ENCODE peak calls at places on chromosomes 2 and 18, in eight cellular contexts. S is HCT116; Y is psoas muscle; H is suprapubic skin; D is naive thymus-derived CD4-positive, alpha-beta T cell; V is small intestine; K is tibial nerve; M is transverse colon. L is an unnamed sample.

GRCh38 chr2:27866237-27866636 is 23.9 kb downstream of the RBKS start:
- DNase-seq in S (no peak), Y (no peak), H (no peak), D (no peak), V (no peak), K (no peak), M (no peak), L (no peak)

GRCh38 chr18:68083131-68083530 is 566.6 kb upstream of the DSEL start:
- DNase-seq in S (no peak), Y (no peak), H (no peak), D (no peak), V (no peak), K (no peak), M (no peak), L (no peak)

GRCh38 chr18:36771246-36771645 is 57.6 kb downstream of the TPGS2 start:
- DNase-seq in S (no peak), Y (no peak), H (no peak), D (no peak), V (no peak), K (no peak), M (no peak), L (no peak)

GRCh38 chr2:101989740-101990460 is 1.9 kb upstream of the IL1R2 start:
- DNase-seq in S (no peak), Y (no peak), H (no peak), D (no peak), V (no peak), K (no peak), M (no peak), L (no peak)

GRCh38 chr2:227473019-227473461 is 1.1 kb downstream of the AGFG1 start:
- DNase-seq in S (no peak), Y (no peak), H (no peak), D (peak; percentile 16), V (no peak), K (no peak), M (no peak), L (no peak)

GRCh38 chr18:74624491-74624890 is 26.8 kb downstream of the ZNF407 start:
- DNase-seq in S (no peak), Y (no peak), H (no peak), D (no peak), V (no peak), K (no peak), M (no peak), L (no peak)

GRCh38 chr2:29611850-29612249 is 309.5 kb downstream of the ALK start:
- DNase-seq in S (no peak), Y (no peak), H (no peak), D (no peak), V (no peak), K (no peak), M (no peak), L (no peak)

GRCh38 chr2:65045651-65046050 is 10.6 kb upstream of the CEP68 start:
- DNase-seq in S (no peak), Y (no peak), H (peak; percentile 55), D (no peak), V (no peak), K (no peak), M (no peak), L (no peak)

GRCh38 chr18:57728941-57729511 is 74.1 kb downstream of the ATP8B1 start:
- DNase-seq in S (no peak), Y (no peak), H (no peak), D (no peak), V (peak; percentile 70), K (no peak), M (no peak), L (no peak)

GRCh38 chr2:146579154-146579930 is 1265.5 kb upstream of the ACVR2A start:
- DNase-seq in S (no peak), Y (no peak), H (no peak), D (no peak), V (no peak), K (no peak), M (no peak), L (no peak)

GRCh38 chr2:15615310-15615920 is 23.7 kb downstream of the DDX1 start:
- DNase-seq in S (no peak), Y (no peak), H (no peak), D (no peak), V (no peak), K (no peak), M (no peak), L (no peak)

GRCh38 chr2:119958642-119959268 is 54.1 kb upstream of the EPB41L5 start:
- DNase-seq in S (no peak), Y (no peak), H (no peak), D (no peak), V (no peak), K (no peak), M (no peak), L (no peak)

GRCh38 chr2:182852090-182852489 is 14.3 kb downstream of the FRZB start:
- DNase-seq in S (peak; percentile 6), Y (peak; percentile 45), H (no peak), D (no peak), V (no peak), K (no peak), M (no peak), L (no peak)

GRCh38 chr2:63856302-63856600 is 14.6 kb downstream of the UGP2 start:
- DNase-seq in S (no peak), Y (no peak), H (no peak), D (peak; percentile 77), V (peak; percentile 66), K (no peak), M (no peak), L (no peak)

GRCh38 chr2:72148391-72148974 is 821 bp upstream of the CYP26B1 start:
- DNase-seq in S (no peak), Y (peak; percentile 55), H (peak; percentile 55), D (no peak), V (no peak), K (peak; percentile 47), M (no peak), L (no peak)

GRCh38 chr2:119679526-119679837 is 481 bp downstream of the TMEM177 start:
- DNase-seq in S (no peak), Y (no peak), H (no peak), D (no peak), V (no peak), K (no peak), M (no peak), L (no peak)

GRCh38 chr2:10493636-10494281 is 45.6 kb upstream of the ODC1 start:
- DNase-seq in S (no peak), Y (no peak), H (no peak), D (peak; percentile 49), V (peak; percentile 59), K (no peak), M (peak; percentile 79), L (peak; percentile 74)

DNA sequence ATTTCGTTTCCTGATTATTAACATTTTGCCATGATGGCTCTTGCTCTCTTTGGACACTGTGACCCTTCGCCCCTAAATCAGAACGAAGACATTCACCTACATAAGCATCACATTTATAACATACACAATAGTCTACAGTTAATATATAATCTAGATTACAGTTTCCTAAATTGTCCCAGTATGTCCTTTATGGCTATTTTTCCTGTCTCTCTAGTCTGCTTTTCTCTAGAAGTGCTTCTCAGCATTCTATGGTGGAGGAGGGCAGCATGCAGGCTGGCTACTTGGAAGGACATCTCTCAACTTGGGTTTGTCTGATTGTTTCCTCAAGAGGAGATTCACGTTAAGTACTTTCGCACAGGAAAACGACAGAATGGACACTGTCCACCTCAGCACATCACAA is 49.9 kb downstream of the FAM210A start:
- DNase-seq in S (no peak), Y (no peak), H (no peak), D (no peak), V (no peak), K (no peak), M (no peak), L (no peak)
- H3K27ac ChIP-seq in S (peak overlapping the region; percentile 78), Y (no peak overlapping the region), H (no peak overlapping the region), D (no peak overlapping the region), V (no peak overlapping the region), K (no peak overlapping the region), M (no peak overlapping the region), L (no peak overlapping the region)

DNA sequence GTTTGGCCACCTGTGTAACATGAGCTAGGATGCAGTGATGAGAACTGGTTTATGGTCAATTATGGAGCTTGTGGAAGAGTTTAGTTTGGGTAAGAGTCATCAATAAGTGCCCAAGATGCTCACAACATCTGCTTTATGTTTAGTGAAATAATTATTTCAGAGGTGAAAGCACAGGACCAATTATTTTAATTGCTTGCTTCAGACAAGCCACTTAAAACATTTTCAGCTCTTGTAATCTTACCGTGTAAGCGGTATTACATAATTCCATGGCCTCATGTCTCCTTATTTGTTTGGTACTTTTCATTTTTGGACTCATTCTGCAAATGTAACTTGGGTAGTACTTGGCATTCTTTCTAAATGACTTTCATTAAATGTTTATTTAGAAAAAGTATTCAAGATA is 5.4 kb downstream of the B3GNT2 start:
- DNase-seq in S (no peak), Y (no peak), H (no peak), D (no peak), V (no peak), K (no peak), M (no peak), L (no peak)
- H3K4me1 ChIP-seq in S (peaks cover 13% of the 10 kb centered on the region), Y (peaks cover 13% of the 10 kb centered on the region), H (peaks cover 49% of the 10 kb centered on the region), D (peaks cover 68% of the 10 kb centered on the region), V (peaks cover 13% of the 10 kb centered on the region), K (peaks cover 64% of the 10 kb centered on the region), M (peaks cover 17% of the 10 kb centered on the region), L (peaks cover 76% of the 10 kb centered on the region)

DNA sequence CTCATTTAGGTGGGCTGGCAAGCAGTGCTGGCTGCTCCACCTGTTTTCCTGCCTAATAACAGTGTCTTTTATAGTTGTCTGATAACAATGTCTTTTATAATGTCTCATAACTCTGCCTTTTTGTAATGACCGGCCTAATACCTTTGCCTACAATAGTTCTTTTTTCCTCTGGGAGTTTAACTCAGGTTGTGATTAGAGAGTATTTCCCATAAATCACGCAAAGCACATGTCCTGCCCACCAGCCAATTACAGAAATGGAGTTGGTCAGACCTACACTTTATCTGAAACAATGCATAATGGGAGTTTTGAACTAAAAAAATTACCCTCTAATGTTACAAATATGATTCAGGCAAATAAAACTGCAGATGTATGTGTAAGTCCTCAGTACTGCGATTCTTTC is 147.1 kb downstream of the AGAP1 start:
- DNase-seq in S (no peak), Y (no peak), H (no peak), D (no peak), V (no peak), K (no peak), M (no peak), L (no peak)
- H3K4me3 ChIP-seq in S (no peak overlapping the region), Y (no peak overlapping the region), H (no peak overlapping the region), D (no peak overlapping the region), V (no peak overlapping the region), K (no peak overlapping the region), M (no peak overlapping the region), L (no peak overlapping the region)

GRCh38 chr2:191266201-191266600 is 21.0 kb downstream of the MYO1B start:
- DNase-seq in S (no peak), Y (no peak), H (no peak), D (no peak), V (no peak), K (no peak), M (no peak), L (no peak)
- H3K27ac ChIP-seq in S (no peak overlapping the region), Y (peak overlapping the region; percentile 21), H (peak overlapping the region; percentile 30), D (no peak overlapping the region), V (peak overlapping the region; percentile 29), K (no peak overlapping the region), M (peak overlapping the region; percentile 37), L (peak overlapping the region; percentile 34)

DNA sequence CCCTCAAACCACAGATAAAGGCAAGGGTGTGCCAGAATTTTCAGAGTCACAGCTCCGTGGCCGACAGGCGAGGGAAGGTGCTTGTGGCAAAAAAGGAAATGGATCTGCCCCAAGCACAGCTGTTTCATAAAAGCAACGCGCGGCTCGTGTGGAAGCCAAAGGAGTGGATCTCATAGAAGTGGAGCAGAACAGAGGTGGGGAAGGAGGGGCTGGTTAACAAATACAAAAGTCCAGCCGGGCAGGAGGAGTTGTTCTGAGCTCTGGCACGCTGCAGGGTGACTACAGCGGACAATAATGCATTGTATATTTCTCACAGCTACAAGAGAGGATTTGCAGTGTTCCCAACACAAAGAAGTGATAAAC is 72.0 kb downstream of the EDAR start:
- DNase-seq in S (no peak), Y (no peak), H (no peak), D (no peak), V (peak; percentile 23), K (no peak), M (peak; percentile 33), L (no peak)
- H3K4me1 ChIP-seq in S (peaks cover 4% of the 10 kb centered on the region), Y (no peaks in the 10 kb centered on the region), H (peaks cover 3% of the 10 kb centered on the region), D (no peaks in the 10 kb centered on the region), V (no peaks in the 10 kb centered on the region), K (no peaks in the 10 kb centered on the region), M (peaks cover 10% of the 10 kb centered on the region), L (no peaks in the 10 kb centered on the region)